ENCODE peak calls at places on chromosomes 4 and X, in five cellular contexts. V, A, Q, T and W are unnamed samples.
A peak's percentile ranks its signal among the peaks of the same experiment; 100 is the strongest.

GRCh38 chr4:158010346-158010745 is 162.5 kb downstream of the GASK1B start:
- DNase-seq in V (no peak), T (no peak), Q (peak; percentile 49), A (no peak), W (no peak)

GRCh38 chrX:23885803-23886202 is 21.9 kb downstream of the APOO start:
- DNase-seq in T (no peak), Q (no peak), A (no peak), V (no peak), W (no peak)

GRCh38 chr4:81503586-81503985 is 31.9 kb upstream of the RASGEF1B start:
- DNase-seq in V (no peak), T (no peak), A (no peak), Q (no peak), W (no peak)

GRCh38 chr4:188008377-188008776 is 12.8 kb downstream of the ZFP42 start:
- DNase-seq in Q (peak; percentile 97), V (no peak), T (peak; percentile 87), A (no peak), W (peak; percentile 25)

GRCh38 chrX:79174949-79175644 is 30.6 kb downstream of the GPR174 start:
- DNase-seq in V (no peak), Q (no peak), A (no peak), T (no peak), W (no peak)

GRCh38 chr4:104964387-104965175 is 182.1 kb upstream of the TET2 start:
- DNase-seq in A (peak; percentile 27), T (no peak), Q (no peak), V (peak; percentile 20), W (no peak)

GRCh38 chrX:17521871-17522693 is 147.1 kb downstream of the NHS start:
- DNase-seq in T (peak; percentile 61), V (peak; percentile 6), A (peak; percentile 16), Q (peak; percentile 9), W (no peak)

GRCh38 chr4:88138561-88138960 is 19.9 kb downstream of the ABCG2 start:
- DNase-seq in T (peak; percentile 69), A (no peak), Q (peak; percentile 59), V (no peak), W (peak; percentile 87)

GRCh38 chrX:153588782-153589446 is 10.0 kb downstream of the CCNQ start:
- DNase-seq in A (no peak), T (no peak), Q (no peak), V (no peak), W (no peak)

GRCh38 chr4:126547352-126547751 is 1085.4 kb upstream of the INTU start:
- DNase-seq in V (no peak), T (no peak), Q (no peak), A (no peak), W (no peak)
- H3K4me3 ChIP-seq in V (no peak overlapping the region), T (no peak overlapping the region), Q (no peak overlapping the region), A (no peak overlapping the region), W (no peak overlapping the region)

GRCh38 chrX:131812847-131813825 is 210.0 kb upstream of the STK26 start:
- DNase-seq in Q (peak; percentile 58), V (peak; percentile 62), T (peak; percentile 77), A (no peak), W (no peak)
- TF ChIP-seq CTCF in Q (peak; percentile 54), V (no peak), T (peak; percentile 35), A (peak; percentile 50), W (no peak)

GRCh38 chr4:5712517-5712916 is 1.5 kb downstream of the EVC start:
- DNase-seq in T (peak; percentile 92), V (peak; percentile 70), A (no peak), Q (peak; percentile 90), W (no peak)
- H3K4me3 ChIP-seq in T (peak overlapping the region; percentile 81), V (no peak overlapping the region), A (no peak overlapping the region), Q (peak overlapping the region; percentile 77), W (peak overlapping the region; percentile 66)

DNA sequence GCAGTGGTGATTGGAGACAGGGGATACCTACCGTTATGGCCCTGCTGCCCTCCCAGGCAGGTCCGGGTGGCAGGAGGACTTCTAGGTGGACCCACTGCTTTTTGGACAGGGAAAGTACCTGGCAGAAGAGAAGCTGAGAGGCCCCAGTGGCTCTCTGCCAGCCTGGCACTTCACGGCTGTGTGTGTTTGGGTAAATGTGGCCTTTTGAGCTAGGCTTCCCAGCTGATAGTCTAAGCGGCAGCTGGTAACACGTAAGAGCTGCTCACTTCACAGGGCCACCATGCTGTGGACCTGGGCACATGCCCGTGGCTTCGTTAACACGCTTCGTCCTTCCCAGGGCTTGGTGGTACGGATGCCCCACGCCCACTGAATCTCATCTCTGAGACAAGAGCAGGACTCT is 92.0 kb upstream of the CLCN4 start:
- DNase-seq in A (no peak), T (no peak), V (no peak), Q (no peak), W (no peak)
- TF ChIP-seq CTCF in A (no peak), T (no peak), V (no peak), Q (no peak), W (no peak)

DNA sequence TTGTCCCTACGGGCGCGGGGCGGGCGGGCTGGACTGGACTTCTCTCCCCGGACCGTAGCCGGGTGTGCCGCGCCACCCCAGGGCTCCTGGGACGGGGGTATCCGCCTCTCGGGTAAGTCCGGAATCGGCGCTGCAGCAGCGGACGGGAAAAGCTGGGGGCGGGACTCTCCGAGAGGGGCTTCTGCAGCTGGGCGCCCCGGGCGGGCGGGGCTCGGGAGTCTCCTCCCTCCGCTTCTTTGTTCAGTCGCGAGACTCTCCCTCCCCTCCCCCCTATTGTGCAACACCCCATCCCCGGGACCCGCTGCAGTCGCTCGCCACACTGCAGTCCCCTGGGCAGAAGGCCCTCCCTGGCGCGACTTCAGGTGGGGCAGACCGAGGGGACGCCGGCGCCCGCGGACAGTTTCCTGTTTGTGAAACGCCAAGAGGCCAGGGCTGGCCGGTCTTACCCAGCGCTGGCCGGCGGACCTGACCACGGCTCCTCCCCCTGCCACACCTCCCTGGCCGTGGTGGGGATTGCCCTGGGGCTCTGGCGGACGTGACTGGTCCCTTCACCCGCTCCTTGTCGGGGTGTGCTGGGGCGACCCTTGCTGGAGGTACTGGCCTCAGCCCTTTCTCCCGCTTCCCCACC is 966 bp downstream of the CCNG2 start:
- DNase-seq in A (peak; percentile 86), Q (peak; percentile 89), T (peak; percentile 74), V (peak; percentile 87), W (no peak)
- H3K4me3 ChIP-seq in A (peak overlapping the region; percentile 91), Q (peak overlapping the region; percentile 94), T (peak overlapping the region; percentile 90), V (peak overlapping the region; percentile 78), W (peak overlapping the region; percentile 100)

GRCh38 chr4:151362404-151363164 is 37.2 kb upstream of the SH3D19 start:
- DNase-seq in T (peak; percentile 83), Q (peak; percentile 83), V (peak; percentile 88), A (peak; percentile 80), W (peak; percentile 9)
- TF ChIP-seq CTCF in T (peak; percentile 99), Q (peak; percentile 100), V (peak; percentile 98), A (peak; percentile 99), W (peak; percentile 98)